ENCODE peak calls at places on chromosome 12, in nine cellular contexts. W, H, E, S, M, D, A, N and V are unnamed samples.

GRCh38 chr12:89082354-89082753 is 269.9 kb downstream of the DUSP6 start:
- DNase-seq in N (no peak), M (peak), E (no peak), W (no peak), D (peak), H (no peak), A (no peak), S (no peak), V (no peak)

GRCh38 chr12:100234166-100234565 is 32.7 kb downstream of the DEPDC4 start:
- DNase-seq in N (no peak), W (no peak), E (no peak), S (peak), H (peak), M (peak), D (peak), A (no peak), V (no peak)

GRCh38 chr12:47573146-47573659 is 132.6 kb downstream of the RPAP3 start:
- DNase-seq in M (no peak), H (no peak), S (no peak), W (no peak), A (no peak), N (no peak), D (no peak), E (no peak), V (no peak)

GRCh38 chr12:38141861-38142260 is 174.7 kb upstream of the ALG10B start:
- DNase-seq in D (no peak), W (no peak), N (no peak), H (no peak), E (no peak), M (no peak), S (no peak), A (no peak), V (no peak)

GRCh38 chr12:22709292-22709691 is 84.3 kb downstream of the ETNK1 start:
- DNase-seq in S (no peak), A (peak), W (peak), D (peak), E (no peak), M (peak), N (no peak), H (no peak), V (no peak)

GRCh38 chr12:66774921-66775320 is 96.0 kb upstream of the GRIP1 start:
- DNase-seq in N (no peak), M (no peak), D (no peak), H (no peak), S (no peak), W (no peak), E (no peak), A (no peak), V (no peak)

GRCh38 chr12:58967551-58967950 is 47.2 kb upstream of the LRIG3 start:
- DNase-seq in W (no peak), A (no peak), E (no peak), H (no peak), D (peak), N (no peak), S (no peak), M (peak), V (no peak)

GRCh38 chr12:27434673-27435565 is 11.6 kb upstream of the SMCO2 start:
- DNase-seq in E (no peak), D (peak), N (no peak), W (peak), H (no peak), M (peak), S (no peak), A (peak), V (peak)

GRCh38 chr12:77062846-77063461 is 2.4 kb downstream of the E2F7 start:
- DNase-seq in A (no peak), E (no peak), W (peak), H (no peak), D (peak), M (peak), S (no peak), N (no peak), V (no peak)

GRCh38 chr12:42590324-42590934 is 883 bp upstream of the PRICKLE1 start:
- DNase-seq in N (no peak), W (no peak), A (no peak), H (no peak), E (no peak), D (peak), M (no peak), S (no peak), V (peak)

GRCh38 chr12:18907793-18908580 is 170.1 kb downstream of the CAPZA3 start:
- DNase-seq in N (no peak), M (no peak), H (no peak), A (no peak), E (no peak), S (no peak), W (no peak), D (no peak), V (no peak)

GRCh38 chr12:71800177-71800576 is 39.4 kb upstream of the TBC1D15 start:
- DNase-seq in S (no peak), A (no peak), W (no peak), N (no peak), D (no peak), H (no peak), E (no peak), M (no peak), V (no peak)

GRCh38 chr12:131075611-131076010 is 121.9 kb downstream of the ADGRD1 start:
- DNase-seq in S (no peak), A (no peak), H (no peak), M (no peak), W (no peak), N (no peak), D (no peak), E (no peak), V (no peak)

GRCh38 chr12:115661103-115661502 is 616.4 kb downstream of the MED13L start:
- DNase-seq in E (no peak), A (no peak), N (no peak), D (no peak), H (peak), W (no peak), M (peak), S (peak), V (no peak)

GRCh38 chr12:14948672-14949071 is 10.3 kb upstream of the ERP27 start:
- DNase-seq in H (peak), E (no peak), N (no peak), M (peak), D (peak), A (peak), S (peak), W (peak), V (peak)

GRCh38 chr12:112937741-112938719 is at the start of gene OAS3:
- DNase-seq in D (peak), W (peak), A (peak), S (peak), M (peak), E (peak), H (peak), N (peak), V (peak)

GRCh38 chr12:59929091-59929490 is 333.3 kb downstream of the SLC16A7 start:
- DNase-seq in H (peak), N (peak), S (peak), E (no peak), D (peak), M (peak), W (no peak), A (no peak), V (no peak)

GRCh38 chr12:6765634-6766581 is at the start of gene PTMS:
- DNase-seq in M (peak), H (peak), A (peak), S (peak), D (peak), N (peak), W (peak), E (peak), V (peak)

GRCh38 chr12:13982010-13982409 is 608 bp upstream of the GRIN2B start:
- DNase-seq in A (peak), M (no peak), E (no peak), D (no peak), N (no peak), H (no peak), S (no peak), W (no peak), V (no peak)

GRCh38 chr12:100258127-100258526 is 8.8 kb downstream of the DEPDC4 start:
- DNase-seq in N (no peak), M (no peak), S (no peak), D (no peak), A (no peak), W (no peak), E (no peak), H (no peak), V (no peak)

GRCh38 chr12:57983858-57984505 is 42.6 kb downstream of the ATP23 start:
- DNase-seq in S (no peak), M (no peak), W (no peak), D (no peak), A (no peak), N (no peak), E (no peak), H (no peak), V (no peak)

GRCh38 chr12:106181416-106182114 is 42.8 kb upstream of the NUAK1 start:
- DNase-seq in W (no peak), H (no peak), N (no peak), M (no peak), E (no peak), A (no peak), D (no peak), S (no peak), V (no peak)

GRCh38 chr12:132687211-132688164 is at the start of the genes POLE and PXMP2:
- DNase-seq in W (peak), N (peak), S (peak), E (peak), M (peak), A (peak), D (peak), H (peak), V (peak)

GRCh38 chr12:41264281-41264680 is 76.2 kb downstream of the PDZRN4 start:
- DNase-seq in N (no peak), H (no peak), D (peak), E (peak), M (peak), W (no peak), S (no peak), A (no peak), V (no peak)